ENCODE peak calls at places on chromosome 9, in six cellular contexts. X is cardiac muscle cell; Q is CD8-positive, alpha-beta memory T cell; O is body of pancreas; F is brain microvascular endothelial cell; S is mucosa of descending colon. R is an unnamed sample.

GRCh38 chr9:107137495-107138202 is 145.4 kb upstream of the RAD23B start:
- DNase-seq in S (peak; percentile 50), F (no peak), X (peak; percentile 56), Q (no peak), O (peak; percentile 13), R (no peak)

GRCh38 chr9:128370752-128371621 is at the start of gene URM1:
- DNase-seq in O (peak; percentile 95), S (peak; percentile 97), Q (peak; percentile 94), F (peak; percentile 96), X (peak; percentile 97), R (peak; percentile 87)

GRCh38 chr9:33817327-33818166 is 587 bp downstream of the UBE2R2 start:
- DNase-seq in X (peak; percentile 80), O (peak; percentile 67), Q (peak; percentile 58), F (peak; percentile 70), S (peak; percentile 53), R (peak; percentile 37)

GRCh38 chr9:70362952-70363351 is 51.5 kb downstream of the KLF9 start:
- DNase-seq in S (no peak), F (no peak), Q (no peak), X (peak; percentile 48), O (no peak), R (no peak)

GRCh38 chr9:99822596-99823391 is 1.1 kb downstream of the NR4A3 start:
- DNase-seq in Q (peak; percentile 67), O (peak; percentile 38), X (peak; percentile 68), F (peak; percentile 53), S (peak; percentile 47), R (no peak)

GRCh38 chr9:92686954-92687353 is 17.0 kb upstream of the IPPK start:
- DNase-seq in Q (no peak), X (no peak), S (no peak), F (no peak), O (no peak), R (peak; percentile 41)

GRCh38 chr9:91312717-91313325 is 48.9 kb downstream of the AUH start:
- DNase-seq in F (no peak), S (no peak), O (peak; percentile 88), X (no peak), Q (no peak), R (no peak)

GRCh38 chr9:120110520-120110919 is 469.4 kb downstream of the CDK5RAP2 start:
- DNase-seq in S (no peak), X (no peak), Q (no peak), O (no peak), F (no peak), R (no peak)

GRCh38 chr9:23319092-23319491 is 506.9 kb downstream of the ELAVL2 start:
- DNase-seq in Q (no peak), O (no peak), X (no peak), S (no peak), F (no peak), R (no peak)

GRCh38 chr9:128072144-128073021 is 4.4 kb downstream of the SLC25A25 start:
- DNase-seq in X (peak; percentile 82), F (peak; percentile 43), S (peak; percentile 94), Q (peak; percentile 48), O (peak; percentile 81), R (peak; percentile 66)

GRCh38 chr9:113599647-113600476 is 136.3 kb downstream of the RGS3 start:
- DNase-seq in X (peak; percentile 78), O (no peak), S (no peak), F (peak; percentile 58), Q (no peak), R (no peak)

GRCh38 chr9:84216151-84216550 is 124.4 kb downstream of the SLC28A3 start:
- DNase-seq in X (no peak), F (no peak), S (no peak), Q (no peak), O (no peak), R (no peak)

GRCh38 chr9:113505963-113506624 is 42.6 kb downstream of the RGS3 start:
- DNase-seq in F (no peak), X (no peak), Q (no peak), O (no peak), S (no peak), R (no peak)

GRCh38 chr9:2727966-2728613 is 10.8 kb downstream of the KCNV2 start:
- DNase-seq in S (peak; percentile 65), X (peak; percentile 86), F (peak; percentile 68), Q (no peak), O (peak; percentile 73), R (no peak)

DNA sequence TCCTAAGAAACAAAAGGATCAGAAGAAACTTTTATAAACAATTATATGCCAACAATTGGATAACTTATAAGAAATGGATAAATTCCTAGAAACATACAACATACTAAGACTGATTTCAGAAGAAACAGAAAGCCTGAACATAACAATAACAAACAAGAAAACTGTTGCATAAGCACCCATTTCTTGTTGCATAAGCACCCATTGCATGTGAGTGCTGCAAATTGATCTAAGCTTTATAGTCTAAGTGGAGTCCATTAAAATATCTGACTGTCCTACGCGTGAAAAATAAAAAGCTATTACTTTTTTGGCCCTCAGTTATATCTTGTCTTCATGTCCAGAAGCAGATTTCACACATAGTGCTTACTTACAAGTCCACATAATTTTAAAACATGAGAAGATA is 19.3 kb downstream of the TYRP1 start:
- DNase-seq in S (no peak), F (no peak), Q (no peak), O (no peak), X (no peak), R (no peak)
- H3K4me3 ChIP-seq in S (no peak overlapping the region), F (no peak overlapping the region), Q (no peak overlapping the region), O (no peak overlapping the region), X (no peak overlapping the region), R (no peak overlapping the region)

GRCh38 chr9:132826576-132827365 is 51.3 kb downstream of the AK8 start:
- DNase-seq in S (no peak), X (no peak), Q (no peak), F (no peak), O (no peak), R (no peak)

GRCh38 chr9:132823370-132824144 is 54.5 kb downstream of the AK8 start:
- DNase-seq in X (no peak), O (no peak), Q (no peak), F (no peak), S (no peak), R (peak; percentile 89)

GRCh38 chr9:132827366-132827765 is 50.7 kb downstream of the AK8 start:
- DNase-seq in F (no peak), X (no peak), S (no peak), O (no peak), Q (no peak), R (no peak)

GRCh38 chr9:132826131-132826530 is 52.0 kb downstream of the AK8 start:
- DNase-seq in X (no peak), Q (no peak), F (no peak), S (no peak), O (no peak), R (no peak)

GRCh38 chr9:132824151-132824550 is 53.9 kb downstream of the AK8 start:
- DNase-seq in X (no peak), F (no peak), S (no peak), O (no peak), Q (no peak), R (no peak)
- H3K4me3 ChIP-seq in X (no peak overlapping the region), F (no peak overlapping the region), S (no peak overlapping the region), O (no peak overlapping the region), Q (no peak overlapping the region), R (peak overlapping the region; percentile 42)

GRCh38 chr9:134375430-134376385 is 49.5 kb downstream of the RXRA start:
- DNase-seq in F (peak; percentile 27), X (peak; percentile 48), Q (no peak), S (no peak), O (peak; percentile 73), R (no peak)
- H3K4me3 ChIP-seq in F (no peak overlapping the region), X (no peak overlapping the region), Q (no peak overlapping the region), S (no peak overlapping the region), O (no peak overlapping the region), R (no peak overlapping the region)

GRCh38 chr9:73270967-73271722 is 119.5 kb downstream of the ANXA1 start:
- DNase-seq in Q (no peak), F (peak; percentile 73), X (peak; percentile 92), O (no peak), S (no peak), R (no peak)
- H3K4me3 ChIP-seq in Q (no peak overlapping the region), F (no peak overlapping the region), X (no peak overlapping the region), O (no peak overlapping the region), S (no peak overlapping the region), R (no peak overlapping the region)

GRCh38 chr9:32782476-32783167 is 718 bp upstream of the TMEM215 start:
- DNase-seq in O (no peak), Q (no peak), F (no peak), X (no peak), S (no peak), R (no peak)

GRCh38 chr9:32783168-32783891 is at the start of gene TMEM215:
- DNase-seq in O (no peak), X (peak; percentile 3), Q (no peak), F (no peak), S (no peak), R (no peak)
- H3K4me3 ChIP-seq in O (no peak within 1 kb of the TSS), X (peak within 1 kb of the TSS; percentile 23), Q (no peak within 1 kb of the TSS), F (no peak within 1 kb of the TSS), S (no peak within 1 kb of the TSS), R (no peak within 1 kb of the TSS)

DNA sequence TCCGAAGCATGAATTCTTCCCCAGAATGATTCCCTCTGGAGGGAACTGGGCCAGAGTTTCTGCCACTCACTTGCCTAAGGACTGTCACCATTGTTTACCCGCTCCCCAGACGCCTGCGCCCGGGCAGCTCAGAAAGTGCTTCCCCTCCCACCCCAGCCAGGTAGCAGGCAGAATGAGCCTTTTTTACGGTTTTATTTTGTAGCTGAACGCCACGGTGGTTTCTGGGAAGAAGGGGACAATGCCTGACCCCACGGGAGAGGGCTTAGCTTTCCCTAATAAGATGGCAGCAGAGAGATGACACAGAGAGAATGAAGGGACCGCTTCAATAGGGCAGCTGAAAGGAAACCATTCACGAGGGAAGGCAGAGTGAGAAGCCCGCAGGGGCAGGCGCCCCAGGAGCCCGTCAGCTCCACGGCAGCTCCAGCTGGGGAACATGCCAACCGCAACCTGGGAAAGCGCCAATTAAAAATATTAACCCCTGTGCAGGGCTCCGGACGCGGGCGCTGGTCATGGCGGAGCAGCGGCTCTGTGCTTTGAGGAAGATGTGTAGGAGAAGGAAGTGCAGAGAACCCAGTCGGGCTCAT is 20.4 kb upstream of the NTNG2 start:
- DNase-seq in O (peak; percentile 30), F (no peak), X (peak; percentile 40), S (no peak), Q (no peak), R (no peak)
- H3K4me3 ChIP-seq in O (no peak overlapping the region), F (peak overlapping the region; percentile 26), X (peak overlapping the region; percentile 5), S (no peak overlapping the region), Q (no peak overlapping the region), R (no peak overlapping the region)

GRCh38 chr9:16704489-16705111 is 165.9 kb downstream of the BNC2 start:
- DNase-seq in S (peak; percentile 17), F (peak; percentile 65), Q (no peak), X (peak; percentile 38), O (peak; percentile 14), R (no peak)
- H3K4me3 ChIP-seq in S (no peak overlapping the region), F (peak overlapping the region; percentile 46), Q (no peak overlapping the region), X (no peak overlapping the region), O (no peak overlapping the region), R (no peak overlapping the region)

GRCh38 chr9:137149942-137150484 is 11.1 kb downstream of the GRIN1 start:
- DNase-seq in Q (no peak), O (no peak), F (no peak), X (no peak), S (no peak), R (no peak)
- H3K4me3 ChIP-seq in Q (no peak overlapping the region), O (no peak overlapping the region), F (no peak overlapping the region), X (no peak overlapping the region), S (no peak overlapping the region), R (no peak overlapping the region)

R was measured in Jurkat, Clone E6-1.